ENCODE peak calls at places on chromosomes 4 and X, in nine cellular contexts. Y is astrocyte of the spinal cord, Q is endodermal cell, S is brain microvascular endothelial cell, B is mammary epithelial cell, W is left ventricle myocardium inferior, K is mesothelial cell of epicardium, P is HFFc6, H is AG10803. J is an unnamed sample.

GRCh38 chrX:39848243-39848642 is 249.5 kb downstream of the BCOR start:
- DNase-seq in Y (no peak), Q (no peak), S (no peak), B (no peak), W (no peak), K (no peak), P (no peak), H (peak), J (no peak)

GRCh38 chr4:125849869-125850268 is 535.1 kb downstream of the FAT4 start:
- DNase-seq in Y (peak), Q (no peak), S (peak), B (peak), W (no peak), K (no peak), P (peak), H (peak), J (peak)

GRCh38 chrX:25015486-25016360 is at the start of gene ARX:
- DNase-seq in Y (peak), Q (peak), S (no peak), B (peak), W (peak), K (peak), P (no peak), H (peak), J (no peak)

GRCh38 chr4:186775867-186776266 is 52.2 kb upstream of the FAT1 start:
- DNase-seq in Y (no peak), Q (no peak), S (no peak), B (no peak), W (no peak), K (no peak), P (no peak), H (peak), J (no peak)

GRCh38 chrX:12770440-12770839 is 20.8 kb upstream of the PRPS2 start:
- DNase-seq in Y (peak), Q (no peak), S (no peak), B (no peak), W (no peak), K (no peak), P (peak), H (peak), J (no peak)

GRCh38 chr4:138348055-138348454 is 105.9 kb upstream of the SLC7A11 start:
- DNase-seq in Y (no peak), Q (no peak), S (no peak), B (peak), W (no peak), K (no peak), P (no peak), H (no peak), J (no peak)

GRCh38 chr4:46946914-46947313 is 37.9 kb upstream of the COX7B2 start:
- DNase-seq in Y (peak), Q (no peak), S (peak), B (no peak), W (no peak), K (no peak), P (no peak), H (no peak), J (no peak)

GRCh38 chrX:80808854-80809493 is 703 bp downstream of the BRWD3 start:
- DNase-seq in Y (peak), Q (peak), S (no peak), B (peak), W (no peak), K (no peak), P (no peak), H (peak), J (no peak)

GRCh38 chr4:41144812-41145211 is 69.5 kb downstream of the APBB2 start:
- DNase-seq in Y (peak), Q (no peak), S (no peak), B (peak), W (no peak), K (no peak), P (no peak), H (peak), J (no peak)

GRCh38 chrX:132022115-132022862 is 813 bp upstream of the STK26 start:
- DNase-seq in Y (peak), Q (no peak), S (no peak), B (peak), W (no peak), K (no peak), P (no peak), H (no peak), J (no peak)

GRCh38 chrX:16177260-16177659 is 10.0 kb downstream of the MAGEB17 start:
- DNase-seq in Y (no peak), Q (peak), S (no peak), B (no peak), W (no peak), K (no peak), P (no peak), H (no peak), J (no peak)

GRCh38 chr4:42445038-42445437 is 47.8 kb downstream of the SHISA3 start:
- DNase-seq in Y (no peak), Q (no peak), S (no peak), B (no peak), W (no peak), K (no peak), P (no peak), H (no peak), J (no peak)

GRCh38 chrX:132270699-132271098 is 51.5 kb upstream of the RAP2C start:
- DNase-seq in Y (peak), Q (no peak), S (no peak), B (peak), W (peak), K (no peak), P (peak), H (peak), J (peak)

GRCh38 chr4:20253799-20254409 is 2.2 kb downstream of the SLIT2 start:
- DNase-seq in Y (peak), Q (peak), S (no peak), B (no peak), W (peak), K (peak), P (no peak), H (peak), J (no peak)

GRCh38 chrX:43582540-43582913 is 73.6 kb upstream of the MAOA start:
- DNase-seq in Y (no peak), Q (no peak), S (no peak), B (no peak), W (no peak), K (no peak), P (no peak), H (no peak), J (no peak)

GRCh38 chrX:112642349-112642748 is 37.4 kb downstream of the LHFPL1 start:
- DNase-seq in Y (peak), Q (peak), S (peak), B (peak), W (no peak), K (peak), P (peak), H (peak), J (no peak)

GRCh38 chrX:130085551-130085986 is 24.7 kb downstream of the ELF4 start:
- DNase-seq in Y (no peak), Q (no peak), S (no peak), B (no peak), W (no peak), K (no peak), P (no peak), H (peak), J (no peak)

GRCh38 chr4:169241480-169241879 is 29.3 kb downstream of the SH3RF1 start:
- DNase-seq in Y (no peak), Q (no peak), S (no peak), B (no peak), W (no peak), K (no peak), P (no peak), H (no peak), J (no peak)

GRCh38 chr4:123836919-123837605 is 440.5 kb downstream of the SPRY1 start:
- DNase-seq in Y (peak), Q (no peak), S (no peak), B (no peak), W (no peak), K (no peak), P (no peak), H (no peak), J (no peak)

DNA sequence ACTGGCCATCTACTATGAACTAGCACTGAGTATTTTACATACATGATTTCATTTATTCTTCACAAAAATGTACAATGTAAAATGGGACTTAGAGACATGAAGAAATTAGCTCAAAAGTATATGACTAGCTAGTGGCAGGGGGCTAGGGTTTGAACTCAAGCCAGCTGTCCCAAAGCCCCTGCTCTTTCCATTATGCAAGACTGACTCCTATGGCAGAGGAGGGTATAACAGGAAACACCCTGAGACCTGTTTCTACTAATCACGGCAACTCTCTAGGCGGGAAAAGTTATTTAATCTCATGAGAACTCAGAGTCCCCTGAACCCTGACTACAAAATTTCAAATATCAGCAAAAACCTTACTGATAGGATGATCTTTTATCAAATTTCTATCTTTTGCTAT is 150.6 kb downstream of the PRDM5 start:
- DNase-seq in Y (no peak), Q (peak), S (no peak), B (no peak), W (no peak), K (no peak), P (no peak), H (no peak), J (no peak)
- TF ChIP-seq CTCF in Y (no peak), Q (peak), S (peak), B (peak), W (no peak), K (no peak), P (peak), H (no peak), J (no peak)

DNA sequence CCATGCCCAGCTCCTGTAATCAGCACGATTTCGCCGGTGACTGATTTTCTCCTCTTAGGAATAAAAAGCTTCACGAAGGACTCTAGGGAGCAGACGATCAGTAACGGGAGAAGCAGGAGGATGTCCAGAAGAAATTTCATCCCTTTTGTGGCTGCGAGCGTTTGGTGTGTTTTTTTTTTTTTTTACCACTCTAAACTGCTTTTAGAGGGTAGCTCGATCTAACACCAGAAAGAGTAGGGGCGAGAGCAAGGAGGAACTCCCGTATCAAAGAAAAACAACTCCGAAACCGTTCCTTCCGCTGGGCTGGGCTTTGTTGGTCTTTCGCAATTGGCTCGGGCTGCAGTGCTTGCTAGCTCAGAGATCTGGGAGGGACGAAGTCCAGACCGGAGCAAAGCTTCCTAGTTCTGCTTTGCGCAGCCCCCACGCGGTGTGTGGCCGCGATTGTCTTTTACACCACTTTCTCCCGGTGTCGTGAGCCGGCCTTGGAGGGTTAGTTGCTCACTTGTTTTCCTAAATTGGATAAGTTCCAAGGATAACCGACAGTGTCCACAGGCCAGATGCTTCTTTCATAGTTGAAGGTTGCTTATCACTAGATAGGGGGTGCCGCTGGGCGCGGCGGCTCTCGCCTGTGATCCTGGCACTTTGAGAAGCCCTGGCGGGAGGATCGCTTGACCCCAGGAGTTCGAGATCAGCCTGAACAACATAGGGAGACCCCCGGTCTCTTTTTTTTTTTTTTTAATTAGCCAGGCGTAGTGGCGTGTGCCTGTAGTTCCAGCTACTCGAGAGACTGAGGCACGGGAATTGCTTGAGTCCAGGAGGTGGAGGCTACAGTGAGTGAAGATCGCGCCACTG is at the start of gene HSD17B11:
- DNase-seq in Y (peak), Q (peak), S (peak), B (peak), W (peak), K (peak), P (peak), H (peak), J (peak)
- TF ChIP-seq CTCF in Y (no peak), Q (peak), S (peak), B (peak), W (peak), K (no peak), P (peak), H (peak), J (peak)

GRCh38 chrX:108139303-108139702 is 47.7 kb downstream of the ATG4A start:
- DNase-seq in Y (no peak), Q (peak), S (no peak), B (no peak), W (no peak), K (no peak), P (peak), H (no peak), J (no peak)
- TF ChIP-seq CTCF in Y (peak), Q (peak), S (peak), B (peak), W (peak), K (no peak), P (peak), H (peak), J (peak)

DNA sequence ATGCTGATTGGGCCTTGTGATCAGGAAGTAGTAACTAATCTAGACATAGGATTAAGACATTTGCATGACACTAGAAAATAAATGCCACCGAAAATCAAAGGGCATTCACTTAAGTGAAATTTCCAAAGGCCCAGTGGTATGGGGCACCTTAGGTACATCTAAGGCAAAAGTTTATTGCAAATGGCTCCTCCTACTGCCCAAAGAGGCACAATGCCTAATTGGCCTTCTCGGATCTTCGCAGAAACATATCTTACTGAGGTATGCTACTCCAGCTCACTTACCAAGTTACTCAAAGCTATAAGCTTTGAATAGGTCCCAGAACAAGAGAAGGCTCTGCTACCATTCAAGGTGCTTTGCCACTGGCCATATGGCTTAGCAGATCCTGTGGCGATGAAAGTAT is 174.8 kb upstream of the CXCL13 start:
- DNase-seq in Y (no peak), Q (peak), S (no peak), B (no peak), W (no peak), K (no peak), P (no peak), H (no peak), J (no peak)
- TF ChIP-seq CTCF in Y (no peak), Q (peak), S (peak), B (peak), W (no peak), K (no peak), P (no peak), H (no peak), J (no peak)

GRCh38 chr4:655735-656151 is 18.3 kb downstream of the ATP5ME start:
- DNase-seq in Y (no peak), Q (peak), S (no peak), B (no peak), W (no peak), K (no peak), P (no peak), H (no peak), J (no peak)
- TF ChIP-seq CTCF in Y (no peak), Q (no peak), S (no peak), B (no peak), W (no peak), K (no peak), P (no peak), H (no peak), J (no peak)

DNA sequence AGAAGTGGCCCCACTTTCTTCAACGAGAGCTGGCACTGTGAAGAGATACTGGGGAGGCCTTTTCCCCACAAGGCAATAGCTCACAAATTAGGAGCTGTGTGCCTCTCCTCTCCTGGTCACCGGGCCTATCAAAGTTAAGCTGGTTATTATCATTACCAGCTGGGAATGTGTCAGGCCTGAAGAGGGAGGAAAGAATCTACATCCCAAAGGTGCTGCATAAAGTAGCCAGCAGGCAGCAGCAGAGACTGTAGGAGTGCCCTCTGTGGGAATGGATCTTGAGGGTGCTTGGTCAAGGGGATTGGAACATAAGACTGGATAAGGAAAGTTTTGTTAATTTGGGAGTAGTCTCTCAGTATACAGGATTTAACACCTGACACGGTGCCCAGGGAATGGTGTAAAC is 9.1 kb upstream of the TMPRSS11D start:
- DNase-seq in Y (no peak), Q (peak), S (no peak), B (no peak), W (no peak), K (no peak), P (no peak), H (no peak), J (no peak)
- TF ChIP-seq CTCF in Y (no peak), Q (peak), S (peak), B (peak), W (no peak), K (no peak), P (peak), H (peak), J (peak)

J was measured in AG09319.